ENCODE peak calls at places on chromosomes 13 and 19, in six cellular contexts. Q, Y, P, J, C and U are unnamed samples.

GRCh38 chr13:111267205-111267604 is 53.2 kb upstream of the TEX29 start:
- DNase-seq in P (no peak), Y (no peak), Q (no peak), C (no peak), J (no peak), U (no peak)

GRCh38 chr13:48942131-48942530 is 33.6 kb upstream of the FNDC3A start:
- DNase-seq in C (no peak), P (no peak), Y (no peak), J (peak), Q (no peak), U (peak)

GRCh38 chr13:39603424-39603947 is 493 bp upstream of the LHFPL6 start:
- DNase-seq in P (peak), Q (no peak), Y (no peak), C (no peak), J (no peak), U (peak)

GRCh38 chr19:13705928-13706447 is 58.3 kb upstream of the MRI1 start:
- DNase-seq in Q (no peak), P (no peak), C (no peak), Y (no peak), J (no peak), U (no peak)

GRCh38 chr13:114132419-114133121 is at the start of gene RASA3:
- DNase-seq in P (peak), Y (peak), C (peak), Q (peak), J (peak), U (peak)

GRCh38 chr13:100014621-100015020 is 33.0 kb downstream of the ZIC2 start:
- DNase-seq in P (no peak), Q (no peak), Y (no peak), C (no peak), J (no peak), U (no peak)

GRCh38 chr19:16070366-16070990 is 5.8 kb upstream of the TPM4 start:
- DNase-seq in J (no peak), P (peak), Y (no peak), Q (peak), C (peak), U (no peak)

GRCh38 chr13:20475927-20476691 is 49.5 kb downstream of the CRYL1 start:
- DNase-seq in C (peak), Y (no peak), P (peak), Q (peak), J (no peak), U (no peak)

GRCh38 chr13:114079601-114080536 is 52.6 kb downstream of the RASA3 start:
- DNase-seq in Y (peak), C (no peak), J (no peak), P (no peak), Q (no peak), U (no peak)

GRCh38 chr13:38265135-38265497 is 84.5 kb upstream of the UFM1 start:
- DNase-seq in J (no peak), P (no peak), C (no peak), Q (no peak), Y (no peak), U (no peak)

GRCh38 chr13:41596190-41596589 is 138.8 kb downstream of the RGCC start:
- DNase-seq in J (no peak), P (no peak), C (no peak), Q (no peak), Y (no peak), U (no peak)

GRCh38 chr19:9406798-9407352 is 28.5 kb downstream of the ZNF266 start:
- DNase-seq in J (peak), Y (no peak), P (no peak), Q (peak), C (peak), U (peak)

GRCh38 chr13:94713556-94714182 is 1.3 kb upstream of the SOX21 start:
- DNase-seq in J (no peak), C (no peak), P (no peak), Y (no peak), Q (no peak), U (no peak)

GRCh38 chr13:107025991-107026390 is 458.1 kb upstream of the ARGLU1 start:
- DNase-seq in Y (no peak), J (peak), Q (no peak), P (no peak), C (no peak), U (no peak)

GRCh38 chr13:74710006-74710405 is 575.8 kb upstream of the KLF12 start:
- DNase-seq in C (no peak), Q (no peak), P (peak), Y (no peak), J (no peak), U (no peak)

GRCh38 chr13:49436890-49437289 is 7.0 kb downstream of the CAB39L start:
- DNase-seq in C (no peak), J (peak), Y (no peak), P (no peak), Q (no peak), U (peak)

DNA sequence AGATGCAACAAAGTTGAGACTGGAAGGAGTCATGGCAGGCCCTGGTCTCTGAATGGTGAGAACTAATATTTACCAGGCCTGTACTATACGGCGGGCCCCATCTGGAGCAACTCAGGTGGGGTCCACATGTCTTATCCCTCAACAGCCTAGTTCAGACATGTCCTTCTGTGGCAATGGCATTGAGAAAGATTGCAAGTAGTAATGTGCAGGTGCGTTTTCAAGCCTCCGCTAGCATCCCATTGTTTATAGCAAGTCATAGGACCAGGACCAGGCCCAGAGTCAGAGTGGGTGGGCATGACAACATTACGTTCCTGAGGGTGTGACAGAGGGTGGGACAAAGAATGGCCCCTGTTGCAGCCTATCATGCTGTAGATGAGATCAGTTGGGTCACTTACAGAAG is 541.1 kb downstream of the EFNB2 start:
- DNase-seq in Q (no peak), P (no peak), Y (no peak), C (no peak), J (no peak), U (no peak)
- TF ChIP-seq CTCF in Q (no peak), P (no peak), Y (no peak), C (no peak), J (no peak), U (no peak)

GRCh38 chr19:45794627-45795026 is 2.0 kb upstream of the DMWD start:
- DNase-seq in C (no peak), P (no peak), Y (no peak), Q (no peak), J (no peak), U (no peak)

GRCh38 chr19:45801603-45802175 is 9.0 kb upstream of the DMWD start:
- DNase-seq in Y (no peak), P (no peak), J (no peak), Q (no peak), C (no peak), U (no peak)

GRCh38 chr19:45804140-45804958 is 10.8 kb downstream of the RSPH6A start:
- DNase-seq in J (no peak), P (no peak), Q (no peak), Y (no peak), C (no peak), U (no peak)

GRCh38 chr19:45800009-45800553 is 7.4 kb upstream of the DMWD start:
- DNase-seq in Q (no peak), P (peak), J (peak), C (no peak), Y (no peak), U (peak)

GRCh38 chr19:45798995-45799517 is 6.4 kb upstream of the DMWD start:
- DNase-seq in C (peak), J (peak), P (peak), Q (peak), Y (no peak), U (peak)
- TF ChIP-seq CTCF in C (peak), J (peak), P (peak), Q (no peak), Y (peak), U (peak)

GRCh38 chr19:40033989-40034560 is 22.0 kb downstream of the ZNF780B start:
- DNase-seq in P (no peak), Q (no peak), J (no peak), Y (no peak), C (no peak), U (no peak)

DNA sequence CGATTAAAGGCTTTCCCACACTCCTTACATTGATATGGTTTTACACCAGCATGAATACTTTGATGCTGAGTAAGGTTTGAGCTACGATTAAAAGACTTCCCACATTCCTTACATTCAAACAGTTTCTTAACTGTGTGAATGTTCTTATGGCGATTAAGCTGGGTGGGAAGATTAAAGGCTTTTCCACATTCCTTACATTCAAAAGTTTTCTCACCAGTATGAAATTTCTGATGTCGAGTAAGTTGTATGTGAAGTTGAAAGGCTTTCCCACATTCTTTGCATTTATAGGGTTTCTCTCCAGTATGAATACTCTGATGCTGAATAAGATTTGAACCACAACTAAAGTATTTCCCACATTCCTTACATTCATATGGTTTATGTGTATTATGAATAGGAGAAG is 20.0 kb downstream of the ZNF780B start:
- DNase-seq in Y (no peak), C (no peak), J (no peak), Q (no peak), P (no peak), U (peak)
- TF ChIP-seq CTCF in Y (no peak), C (no peak), J (no peak), Q (no peak), P (no peak), U (no peak)

DNA sequence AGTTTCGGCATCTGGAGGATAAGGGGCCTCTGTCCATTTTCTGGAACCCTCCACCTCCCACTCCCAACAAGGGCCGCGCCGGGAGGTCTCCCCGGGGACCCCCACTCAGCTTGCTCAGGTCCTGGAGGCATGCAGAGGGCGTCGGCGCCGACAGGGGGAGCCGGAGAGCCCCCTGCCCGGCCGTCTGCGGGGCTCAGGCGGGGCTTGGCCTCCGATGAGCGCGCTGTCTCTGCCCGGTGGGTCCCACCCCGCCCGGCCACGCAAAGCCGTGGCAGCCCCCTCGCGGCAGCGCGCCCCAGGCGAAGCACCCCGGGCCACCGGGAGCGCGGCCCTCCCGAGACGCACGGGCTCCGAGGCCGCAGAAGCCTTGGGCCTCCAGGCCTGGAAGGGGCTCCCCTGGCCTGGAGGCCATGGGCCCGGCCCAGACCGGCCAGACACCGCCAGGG is 149.7 kb upstream of the ZNF536 start:
- DNase-seq in Q (no peak), P (no peak), Y (no peak), J (no peak), C (no peak), U (no peak)
- TF ChIP-seq CTCF in Q (no peak), P (peak), Y (peak), J (peak), C (peak), U (peak)

GRCh38 chr13:29081036-29081435 is 260.9 kb downstream of the MTUS2 start:
- DNase-seq in C (peak), Y (no peak), Q (no peak), J (no peak), P (peak), U (no peak)
- TF ChIP-seq CTCF in C (no peak), Y (no peak), Q (no peak), J (no peak), P (peak), U (no peak)

DNA sequence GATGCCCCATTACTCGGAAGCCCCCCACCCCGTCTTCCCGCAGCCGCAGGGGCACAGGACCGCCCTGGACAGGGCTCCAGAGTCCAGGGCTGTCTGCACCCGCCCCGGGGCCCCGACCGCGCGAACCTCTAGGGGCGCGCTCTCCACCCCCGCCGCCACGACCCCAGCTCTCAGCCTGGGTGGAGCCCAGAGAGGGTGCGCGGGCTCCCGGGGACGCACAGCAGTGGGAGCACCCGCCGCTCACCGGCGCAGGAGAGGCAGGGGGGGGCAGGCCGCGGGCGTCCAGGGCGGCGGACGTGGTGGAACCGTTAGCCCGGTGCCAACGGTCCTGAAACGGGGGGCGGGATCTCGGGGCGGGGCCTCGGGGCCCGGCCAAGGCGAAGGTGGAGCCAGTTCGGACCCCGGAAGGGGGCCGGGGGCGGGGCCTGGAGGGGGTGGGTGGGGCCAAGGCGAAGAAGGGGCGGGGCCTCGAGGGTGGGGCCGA is at the start of gene ATP8B3:
- DNase-seq in C (peak), J (no peak), Q (peak), P (no peak), Y (no peak), U (no peak)
- TF ChIP-seq CTCF in C (no peak), J (no peak), Q (no peak), P (no peak), Y (peak), U (peak)

GRCh38 chr13:26656919-26657318 is 99.4 kb downstream of the WASF3 start:
- DNase-seq in C (no peak), Y (no peak), P (peak), Q (no peak), J (peak), U (peak)
- TF ChIP-seq CTCF in C (no peak), Y (no peak), P (peak), Q (no peak), J (peak), U (peak)